ENCODE peak calls at places on chromosome 12, in four cellular contexts. V, A, E and C are unnamed samples. For H3K36me3, the result is how much of the 10 kb centered on the place peaks cover.

GRCh38 chr12:115355301-115355700 is 671.3 kb upstream of the TBX3 start:
- DNase-seq in V (no peak), E (no peak), A (no peak), C (peak)

GRCh38 chr12:124466200-124467128 is 100.9 kb downstream of the NCOR2 start:
- DNase-seq in E (peak), A (no peak), V (peak), C (no peak)

GRCh38 chr12:104507672-104508071 is 50.9 kb downstream of the CHST11 start:
- DNase-seq in E (no peak), V (no peak), A (no peak), C (no peak)

GRCh38 chr12:31868980-31869379 is 90.2 kb upstream of the RESF1 start:
- DNase-seq in V (peak), E (no peak), A (no peak), C (peak)

GRCh38 chr12:114013601-114014345 is 47.6 kb upstream of the RBM19 start:
- DNase-seq in A (peak), V (no peak), E (no peak), C (no peak)

GRCh38 chr12:116389990-116390655 is 112.6 kb upstream of the MED13L start:
- DNase-seq in E (no peak), A (no peak), V (no peak), C (peak)

GRCh38 chr12:2513141-2514037 is 281.4 kb upstream of the FKBP4 start:
- DNase-seq in E (no peak), A (no peak), V (no peak), C (no peak)

GRCh38 chr12:108827941-108828340 is 29.4 kb downstream of the SSH1 start:
- DNase-seq in E (no peak), A (no peak), V (no peak), C (no peak)

DNA sequence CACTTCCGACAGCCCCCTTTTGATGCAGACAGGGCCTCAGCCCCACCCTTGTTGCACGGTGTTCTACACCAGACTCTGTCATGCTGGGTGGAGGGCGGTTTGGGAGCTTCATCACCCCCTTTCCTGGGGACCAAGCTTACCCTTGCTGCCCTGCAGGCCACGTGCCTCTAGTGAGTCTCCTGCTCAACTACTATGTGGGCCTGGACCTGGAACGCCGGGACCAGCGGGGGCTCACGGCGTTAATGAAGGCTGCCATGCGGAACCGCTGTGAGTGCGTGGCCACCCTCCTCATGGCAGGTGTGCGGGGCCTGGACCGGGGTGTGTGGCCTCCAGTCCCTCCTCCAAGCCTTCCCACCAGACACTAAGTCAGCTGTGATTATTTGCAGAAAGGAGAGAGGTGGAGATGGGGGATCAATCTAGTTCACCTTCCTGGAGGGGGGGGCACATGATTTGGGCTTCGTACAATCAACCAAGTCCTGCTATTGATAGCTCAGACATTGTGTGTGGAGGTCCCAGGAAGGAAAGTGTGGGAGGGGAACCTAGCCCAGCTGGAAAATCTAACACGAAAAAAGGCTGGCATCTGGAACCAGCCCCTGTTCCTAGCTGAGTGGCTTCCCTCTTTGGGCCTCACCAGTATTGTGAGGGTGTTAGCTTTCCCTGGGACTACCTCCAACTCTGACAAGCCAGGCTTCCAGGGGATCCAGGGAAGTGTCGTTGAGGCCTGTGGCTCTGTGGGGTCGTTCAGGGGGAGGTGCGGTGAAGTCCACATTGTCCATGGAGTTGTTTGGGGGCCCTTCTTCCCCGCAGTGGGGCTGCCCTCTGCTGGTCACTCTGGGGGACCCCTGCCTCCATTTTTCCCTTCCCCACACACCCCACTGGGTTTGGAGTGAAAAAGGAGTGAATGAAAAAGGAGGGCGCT is 1.6 kb downstream of the ANKRD33 start:
- DNase-seq in A (peak), E (no peak), V (no peak), C (no peak)
- TF ChIP-seq CTCF in A (peak), E (no peak), V (peak), C (no peak)

DNA sequence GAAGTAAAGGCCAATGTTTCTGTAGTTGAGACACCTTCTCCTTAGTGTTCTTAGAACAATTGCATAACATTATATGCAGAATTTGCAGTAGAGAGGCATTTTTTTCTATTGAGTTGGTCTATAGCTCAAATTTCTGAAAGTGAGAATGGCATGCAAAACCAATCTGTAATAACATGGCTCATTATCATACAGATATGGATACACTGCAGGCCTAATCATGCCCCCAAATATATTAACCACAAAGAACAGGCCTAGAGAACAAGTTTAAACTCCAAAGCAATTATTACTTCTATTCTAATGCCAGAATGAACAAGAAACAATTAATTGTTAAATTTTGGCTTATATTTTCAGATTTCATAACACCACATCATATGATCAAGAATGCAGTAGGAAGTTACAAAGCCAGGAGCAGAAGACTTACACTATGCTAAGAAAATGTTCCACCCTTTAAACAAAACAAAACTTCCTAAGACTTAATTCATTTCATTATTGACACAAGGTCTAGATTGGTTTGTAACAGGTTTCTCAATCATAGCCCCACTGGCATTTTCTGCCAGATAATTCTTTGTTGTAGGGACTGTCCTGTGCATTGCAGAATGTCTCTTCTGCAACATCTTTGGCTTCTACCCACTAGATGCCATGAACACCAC is 26.9 kb downstream of the TMTC1 start:
- DNase-seq in A (no peak), V (no peak), E (no peak), C (peak)
- H3K36me3 ChIP-seq in A (under half), V (half or more), E (under half), C (under half)

GRCh38 chr12:67658486-67658885 is 9.9 kb downstream of the DYRK2 start:
- DNase-seq in V (no peak), E (no peak), A (no peak), C (no peak)
- TF ChIP-seq CTCF in V (no peak), E (no peak), A (no peak), C (no peak)

GRCh38 chr12:112456029-112456428 is 37.3 kb downstream of the PTPN11 start:
- DNase-seq in A (no peak), V (no peak), E (no peak), C (no peak)
- H3K36me3 ChIP-seq in A (under half), V (half or more), E (under half), C (under half)

DNA sequence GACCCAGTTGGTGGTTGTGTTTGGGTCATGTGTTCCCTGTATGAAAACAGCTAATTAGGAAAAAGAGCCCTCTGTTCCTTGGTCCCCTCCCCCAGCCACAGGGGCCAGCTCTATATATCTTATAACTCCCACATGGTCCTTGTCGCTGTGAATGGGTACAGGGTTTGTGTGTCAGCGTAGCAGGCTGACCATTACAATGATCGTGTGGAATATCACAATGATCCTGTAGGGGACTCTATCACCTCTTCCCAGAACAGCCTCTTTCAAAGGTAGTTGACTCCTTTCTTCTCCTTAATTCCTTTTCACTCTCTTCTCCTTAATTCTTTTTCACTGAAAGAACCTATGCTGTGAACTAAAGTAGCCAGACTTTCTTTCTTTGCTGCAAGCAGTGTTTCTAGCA is 51.6 kb upstream of the RIC8B start:
- DNase-seq in E (no peak), V (no peak), A (peak), C (no peak)
- TF ChIP-seq CTCF in E (no peak), V (peak), A (peak), C (no peak)

DNA sequence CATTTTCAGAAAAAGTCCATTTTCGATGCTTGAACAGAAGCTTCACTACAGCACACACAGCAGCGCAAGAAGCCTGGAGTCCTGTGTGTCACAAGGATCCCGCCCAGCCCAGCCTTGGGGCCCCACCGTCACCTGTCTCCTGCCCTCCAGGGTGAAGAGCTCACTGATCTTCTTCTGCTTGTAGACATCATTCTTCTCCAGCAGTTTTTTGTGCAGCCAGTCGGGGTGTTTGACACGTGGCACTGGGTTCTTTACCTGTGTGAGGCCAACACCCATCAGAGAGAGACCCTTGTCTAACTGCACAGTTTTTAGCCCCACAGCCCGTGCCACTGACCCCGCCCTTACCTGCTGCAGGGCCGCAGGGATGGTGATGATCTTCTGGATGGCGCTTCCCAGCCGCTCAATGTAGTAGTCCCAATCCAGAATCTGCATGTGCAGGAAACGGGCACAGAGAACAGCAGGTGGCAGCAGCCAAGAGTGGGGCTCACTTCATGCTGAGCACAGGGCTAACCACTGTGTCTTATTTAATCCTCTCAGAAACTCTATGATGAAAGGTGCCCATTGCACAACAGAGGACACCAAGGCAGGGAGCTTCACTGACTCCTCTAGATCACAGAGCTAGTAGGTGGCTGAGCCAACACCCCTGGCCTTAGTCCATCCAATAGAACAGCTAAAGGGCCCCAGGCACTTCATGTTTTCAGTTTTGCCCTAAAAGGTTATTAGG is 30.0 kb downstream of the POLE start:
- DNase-seq in E (no peak), V (no peak), A (no peak), C (no peak)
- H3K36me3 ChIP-seq in E (under half), V (half or more), A (half or more), C (under half)

GRCh38 chr12:65728913-65729793 is 95.1 kb upstream of the HMGA2 start:
- DNase-seq in E (no peak), V (no peak), A (peak), C (peak)
- TF ChIP-seq CTCF in E (no peak), V (no peak), A (no peak), C (peak)

GRCh38 chr12:906077-906585 is 43.4 kb downstream of the RAD52 start:
- DNase-seq in V (no peak), A (no peak), E (no peak), C (no peak)
- H3K36me3 ChIP-seq in V (half or more), A (under half), E (half or more), C (under half)

GRCh38 chr12:127810026-127810425 is 456.9 kb upstream of the TMEM132C start:
- DNase-seq in E (no peak), A (no peak), V (no peak), C (peak)
- TF ChIP-seq CTCF in E (no peak), A (no peak), V (no peak), C (no peak)